ENCODE peak calls at places on chromosome 16, in four cellular contexts. K is ovary, J is stomach, W is AG10803. Q is an unnamed sample.

GRCh38 chr16:83244057-83244456 is 563.7 kb upstream of the HSBP1 start:
- DNase-seq in J (no peak), K (no peak), W (no peak), Q (no peak)

GRCh38 chr16:49464877-49465504 is 91.4 kb downstream of the C16orf78 start:
- DNase-seq in J (peak; percentile 20), K (peak; percentile 7), W (no peak), Q (peak; percentile 73)

GRCh38 chr16:82736161-82736697 is 109.5 kb downstream of the CDH13 start:
- DNase-seq in J (no peak), W (no peak), K (no peak), Q (no peak)

GRCh38 chr16:17070882-17071592 is 399.7 kb downstream of the XYLT1 start:
- DNase-seq in W (peak; percentile 23), K (peak; percentile 11), J (peak; percentile 49), Q (no peak)

GRCh38 chr16:78428193-78428592 is 328.7 kb downstream of the WWOX start:
- DNase-seq in K (no peak), J (no peak), W (no peak), Q (no peak)

GRCh38 chr16:81928975-81929374 is 82.3 kb downstream of the SDR42E1 start:
- DNase-seq in W (no peak), K (no peak), J (peak; percentile 42), Q (no peak)

GRCh38 chr16:53789159-53789558 is 85.2 kb downstream of the FTO start:
- DNase-seq in K (no peak), J (no peak), W (peak; percentile 93), Q (no peak)

GRCh38 chr16:16183562-16183961 is 39.7 kb downstream of the ABCC6 start:
- DNase-seq in J (no peak), W (no peak), K (no peak), Q (no peak)

GRCh38 chr16:15967223-15967546 is 17.8 kb downstream of the ABCC1 start:
- DNase-seq in W (no peak), K (no peak), J (no peak), Q (no peak)

GRCh38 chr16:67552476-67552875 is 9.8 kb upstream of the CTCF start:
- DNase-seq in K (peak; percentile 64), J (no peak), W (no peak), Q (no peak)

GRCh38 chr16:81491522-81492188 is 47.0 kb downstream of the CMIP start:
- DNase-seq in J (no peak), K (no peak), W (peak; percentile 74), Q (no peak)

GRCh38 chr16:11556945-11557720 is 29.6 kb downstream of the LITAF start:
- DNase-seq in J (no peak), W (no peak), K (no peak), Q (no peak)

GRCh38 chr16:16164244-16164643 is 59.0 kb downstream of the ABCC6 start:
- DNase-seq in K (no peak), W (no peak), J (no peak), Q (no peak)

GRCh38 chr16:85514601-85515318 is 98.4 kb upstream of the GSE1 start:
- DNase-seq in W (peak; percentile 96), J (peak; percentile 77), K (peak; percentile 76), Q (peak; percentile 79)

GRCh38 chr16:81544261-81544660 is 99.7 kb downstream of the CMIP start:
- DNase-seq in K (no peak), W (no peak), J (no peak), Q (no peak)

GRCh38 chr16:85258166-85258565 is 145.9 kb upstream of the CIBAR2 start:
- DNase-seq in J (no peak), W (no peak), K (no peak), Q (no peak)

GRCh38 chr16:74305286-74305685 is 8.7 kb downstream of the PSMD7 start:
- DNase-seq in W (no peak), J (no peak), K (no peak), Q (no peak)
- H3K4me3 ChIP-seq in W (no peak overlapping the region), J (no peak overlapping the region), K (no peak overlapping the region), Q (no peak overlapping the region)

DNA sequence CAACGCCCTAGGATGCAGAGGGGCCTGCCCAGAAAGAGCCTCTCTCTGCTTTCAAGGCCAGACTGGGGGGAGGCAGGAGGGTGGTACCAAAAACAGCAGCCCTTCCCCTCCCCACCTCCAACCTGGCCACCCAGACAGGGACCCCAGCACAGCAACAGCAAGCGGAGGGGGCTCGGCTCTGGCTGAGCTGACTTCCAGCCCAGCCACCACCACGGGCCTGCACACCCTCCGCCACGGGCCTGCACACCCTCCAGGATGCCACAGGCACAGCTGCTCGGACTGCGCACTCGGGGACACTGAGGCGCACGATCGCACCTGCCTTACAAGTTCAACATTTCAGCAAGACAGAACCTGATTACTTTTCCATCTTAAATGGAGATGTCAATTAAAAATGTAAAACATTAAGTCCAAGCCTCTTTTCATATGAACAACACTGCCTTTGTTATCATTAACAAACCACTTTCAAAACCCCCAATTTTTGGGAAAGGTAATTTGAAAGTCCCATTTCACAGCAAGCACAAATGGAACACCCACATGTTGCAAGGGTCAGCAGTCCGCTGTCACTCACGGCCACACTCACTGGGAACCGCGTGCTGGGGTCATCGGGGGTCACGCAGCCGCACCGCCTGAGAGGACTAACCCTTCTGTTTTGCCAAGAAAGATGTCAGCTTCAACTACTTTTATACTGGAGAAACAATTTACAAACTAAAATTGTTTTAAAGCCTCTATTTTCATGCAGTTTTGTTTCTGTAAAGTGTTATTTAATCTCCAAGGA is 76.4 kb downstream of the ANKRD11 start:
- DNase-seq in K (no peak), J (no peak), W (no peak), Q (no peak)
- H3K4me3 ChIP-seq in K (no peak overlapping the region), J (no peak overlapping the region), W (no peak overlapping the region), Q (no peak overlapping the region)

DNA sequence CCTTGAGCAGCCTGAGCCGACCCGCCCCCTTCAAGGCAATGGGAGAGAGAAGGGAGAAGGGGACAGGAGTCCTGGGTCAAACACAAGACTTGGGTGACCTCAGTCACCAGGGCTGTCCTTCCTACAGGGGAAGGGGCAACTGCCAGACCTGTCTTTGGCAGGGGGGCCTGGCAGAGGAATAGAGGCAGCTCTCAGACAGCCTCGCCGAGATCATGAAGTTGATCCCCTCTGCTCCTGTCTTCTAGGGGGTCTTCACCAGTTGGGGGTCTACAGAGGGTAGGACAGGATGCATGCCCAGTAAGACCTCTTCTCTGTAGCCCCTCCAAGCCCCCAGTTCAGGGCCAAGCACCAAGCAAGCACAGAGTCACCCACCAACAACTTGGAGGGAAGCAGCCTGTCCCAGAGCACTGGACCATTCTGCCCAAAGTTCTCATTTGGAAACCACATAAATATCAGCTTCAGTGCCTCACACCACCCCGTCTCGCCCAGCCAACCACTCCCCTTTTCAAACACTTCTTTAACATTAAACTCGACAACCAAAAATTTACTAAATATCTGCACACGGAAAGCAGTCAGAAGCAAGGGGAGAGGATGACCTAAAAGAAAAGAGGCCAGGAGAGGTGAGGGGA is 7.8 kb downstream of the DOK4 start:
- DNase-seq in K (no peak), W (no peak), J (no peak), Q (no peak)
- H3K4me3 ChIP-seq in K (peak overlapping the region; percentile 20), W (peak overlapping the region; percentile 58), J (peak overlapping the region; percentile 39), Q (peak overlapping the region; percentile 29)

GRCh38 chr16:48421741-48422140 is 36.5 kb upstream of the SIAH1 start:
- DNase-seq in K (no peak), J (no peak), W (no peak), Q (no peak)

DNA sequence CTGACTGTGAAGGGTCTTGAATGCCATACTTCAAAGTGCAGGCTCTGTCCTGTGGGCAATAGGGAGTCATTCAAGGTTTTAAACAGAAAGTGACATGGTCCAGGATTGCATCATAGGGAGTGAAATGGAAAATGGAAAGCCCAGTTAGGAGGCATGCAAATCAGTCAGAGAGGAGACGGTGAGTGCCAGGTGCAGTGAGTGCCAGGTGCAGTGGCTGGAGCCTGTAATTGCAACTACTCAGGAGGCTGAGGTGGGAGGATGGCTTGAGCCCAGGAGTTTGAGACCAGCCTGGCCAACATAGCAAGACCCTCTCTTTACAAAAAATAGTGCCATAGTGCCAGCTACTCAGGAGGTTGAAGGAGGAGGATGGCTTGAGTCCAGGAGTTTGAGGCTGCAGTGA is 35.2 kb upstream of the SIAH1 start:
- DNase-seq in W (no peak), J (no peak), K (no peak), Q (no peak)
- H3K4me3 ChIP-seq in W (no peak overlapping the region), J (no peak overlapping the region), K (no peak overlapping the region), Q (no peak overlapping the region)

GRCh38 chr16:75216127-75216526 is 2.7 kb upstream of the CTRB1 start:
- DNase-seq in K (no peak), J (no peak), W (no peak), Q (no peak)
- H3K4me3 ChIP-seq in K (no peak overlapping the region), J (no peak overlapping the region), W (no peak overlapping the region), Q (no peak overlapping the region)

GRCh38 chr16:88922114-88922825 is 54.7 kb downstream of the CBFA2T3 start:
- DNase-seq in W (peak; percentile 79), J (peak; percentile 67), K (no peak), Q (peak; percentile 77)
- H3K4me3 ChIP-seq in W (no peak overlapping the region), J (no peak overlapping the region), K (no peak overlapping the region), Q (no peak overlapping the region)

DNA sequence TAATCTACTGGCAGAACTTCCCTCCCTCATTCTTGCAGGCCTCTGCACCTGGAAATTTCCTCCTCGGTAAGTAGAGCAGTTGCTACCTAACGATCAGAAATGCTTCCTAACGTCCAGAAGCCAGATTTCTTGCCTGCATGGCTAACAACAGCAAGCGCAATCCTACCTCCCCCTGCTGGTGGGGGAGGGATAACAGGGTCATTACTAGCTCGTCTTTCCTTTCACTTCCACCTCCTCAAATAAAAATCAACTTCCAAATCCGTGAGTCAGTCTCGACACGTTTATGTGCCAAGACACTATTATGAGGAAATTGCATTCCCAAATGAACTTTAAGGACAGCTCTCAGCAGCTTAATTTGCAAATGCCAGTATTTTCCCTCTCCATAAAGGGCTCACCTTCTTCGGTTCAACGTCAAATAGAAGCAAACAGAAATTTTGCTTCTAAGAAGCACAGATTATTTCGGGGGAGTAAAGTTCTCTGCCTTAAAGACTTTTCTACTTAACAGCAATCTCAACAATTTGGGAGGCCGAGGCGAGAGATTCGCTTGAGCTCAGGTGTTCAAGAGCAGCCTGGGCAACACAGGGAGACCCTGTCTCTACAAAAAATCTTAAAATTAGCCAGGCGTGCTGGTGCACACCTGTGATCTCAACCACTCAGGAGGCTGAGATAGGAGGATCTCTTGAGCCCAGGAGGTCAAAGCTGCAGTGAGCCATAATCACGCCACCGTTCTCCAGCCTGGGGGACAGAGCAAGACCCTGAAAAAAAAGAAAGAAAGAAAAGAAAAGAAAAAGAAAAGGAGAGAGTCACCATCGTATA is 188.6 kb upstream of the PSMD7 start:
- DNase-seq in W (peak; percentile 11), K (no peak), J (peak; percentile 69), Q (no peak)
- H3K4me3 ChIP-seq in W (no peak overlapping the region), K (no peak overlapping the region), J (peak overlapping the region; percentile 25), Q (no peak overlapping the region)

Q was measured in left lung.